ENCODE peak calls at places on chromosomes 1 and 21, in ten cellular contexts. B, K, J, D, A, Q, X, F, Y and S are unnamed samples.

GRCh38 chr1:60867782-60868181 is 214.6 kb upstream of the NFIA start:
- DNase-seq in B (no peak), Q (no peak), X (no peak), F (no peak), D (no peak), J (no peak), Y (no peak), K (no peak), A (no peak), S (no peak)

GRCh38 chr1:151282883-151283725 is 1.0 kb downstream of the ZNF687 start:
- DNase-seq in B (peak), A (peak), F (no peak), K (peak), X (no peak), Q (peak), Y (no peak), J (peak), D (peak), S (peak)

GRCh38 chr1:39332291-39332690 is 127.8 kb downstream of the MACF1 start:
- DNase-seq in X (no peak), Y (no peak), B (no peak), D (no peak), J (no peak), K (no peak), A (no peak), Q (no peak), F (peak), S (no peak)

GRCh38 chr1:31666290-31666963 is 21.8 kb upstream of the PEF1 start:
- DNase-seq in K (no peak), F (peak), X (no peak), J (no peak), Y (no peak), A (no peak), B (no peak), D (no peak), Q (no peak), S (no peak)

GRCh38 chr1:205376739-205377138 is 20.0 kb upstream of the KLHDC8A start:
- DNase-seq in A (no peak), Q (no peak), X (no peak), B (no peak), Y (no peak), F (no peak), K (no peak), J (no peak), D (no peak), S (no peak)

GRCh38 chr1:68230901-68231626 is 1.3 kb downstream of the WLS start:
- DNase-seq in B (peak), Y (no peak), D (no peak), A (no peak), Q (peak), F (no peak), X (no peak), J (no peak), K (no peak), S (no peak)

GRCh38 chr1:59081181-59081580 is 215.7 kb upstream of the FGGY start:
- DNase-seq in D (no peak), F (no peak), A (no peak), J (no peak), Q (no peak), B (no peak), K (no peak), X (no peak), Y (no peak), S (no peak)

GRCh38 chr1:12372761-12373160 is 142.9 kb downstream of the VPS13D start:
- DNase-seq in D (no peak), A (no peak), B (no peak), K (no peak), F (no peak), Y (no peak), Q (no peak), J (no peak), X (no peak), S (no peak)

GRCh38 chr1:57824535-57824934 is 400.7 kb upstream of the DAB1 start:
- DNase-seq in F (no peak), K (no peak), A (no peak), B (no peak), J (no peak), Q (no peak), D (no peak), Y (no peak), X (no peak), S (no peak)

GRCh38 chr1:200366577-200367253 is 43.1 kb downstream of the ZNF281 start:
- DNase-seq in D (no peak), X (no peak), Q (no peak), F (no peak), B (no peak), K (no peak), J (no peak), A (no peak), Y (no peak), S (no peak)

GRCh38 chr1:19453843-19454242 is 31.5 kb downstream of the CAPZB start:
- DNase-seq in D (no peak), A (no peak), B (peak), Q (no peak), X (no peak), Y (no peak), K (no peak), J (no peak), F (no peak), S (no peak)

GRCh38 chr1:86137458-86137857 is 19.1 kb downstream of the COL24A1 start:
- DNase-seq in F (peak), D (no peak), K (peak), B (no peak), Q (peak), A (no peak), X (no peak), J (no peak), Y (peak), S (no peak)

GRCh38 chr1:161006563-161006962 is 14.4 kb downstream of the F11R start:
- DNase-seq in B (no peak), K (no peak), Q (no peak), F (no peak), A (no peak), D (no peak), X (no peak), J (no peak), Y (no peak), S (no peak)

GRCh38 chr1:172135076-172135672 is 285.3 kb upstream of the C1orf105 start:
- DNase-seq in J (peak), B (no peak), Q (peak), A (peak), F (no peak), D (peak), Y (no peak), K (no peak), X (peak), S (peak)

GRCh38 chr1:21327566-21328323 is 37.5 kb upstream of the ECE1 start:
- DNase-seq in B (no peak), D (no peak), Y (no peak), Q (no peak), J (no peak), A (no peak), F (no peak), K (no peak), X (no peak), S (no peak)

GRCh38 chr1:117633423-117633822 is 27.6 kb downstream of the TENT5C start:
- DNase-seq in A (no peak), J (no peak), B (no peak), F (no peak), X (no peak), K (no peak), Q (peak), D (no peak), Y (no peak), S (no peak)

GRCh38 chr1:37862330-37862729 is 2.9 kb upstream of the MTF1 start:
- DNase-seq in J (no peak), F (no peak), B (no peak), K (no peak), D (no peak), Q (no peak), X (no peak), Y (no peak), A (no peak), S (no peak)

GRCh38 chr21:42013338-42013737 is 3.2 kb upstream of the ZBTB21 start:
- DNase-seq in Y (no peak), A (no peak), B (no peak), J (no peak), K (no peak), Q (no peak), D (no peak), X (no peak), F (no peak), S (no peak)

GRCh38 chr1:162144853-162145252 is 75.4 kb downstream of the NOS1AP start:
- DNase-seq in Y (no peak), A (no peak), B (no peak), F (no peak), J (no peak), X (no peak), K (no peak), Q (no peak), D (no peak), S (no peak)